ENCODE peak calls at places on chromosomes 3 and 15, in eight cellular contexts. G is erythroblast, O is A549, I is HepG2, S is breast epithelium, Y is lower leg skin, N is heart left ventricle, W is esophagus squamous epithelium. F is an unnamed sample.

GRCh38 chr15:70355275-70355795 is 257.6 kb upstream of the TLE3 start:
- DNase-seq in G (no peak), O (peak), I (no peak), S (no peak), Y (peak), N (no peak), W (no peak), F (no peak)

GRCh38 chr3:112818289-112818688 is 28.4 kb downstream of the CD200R1L start:
- DNase-seq in G (no peak), O (no peak), I (no peak), S (no peak), Y (no peak), N (no peak), W (no peak), F (no peak)

GRCh38 chr3:147301781-147302180 is 104.6 kb downstream of the ZIC4 start:
- DNase-seq in G (no peak), O (no peak), I (no peak), S (no peak), Y (no peak), N (no peak), W (no peak), F (no peak)

GRCh38 chr15:72033711-72034110 is 84.2 kb downstream of the MYO9A start:
- DNase-seq in G (no peak), O (no peak), I (no peak), S (no peak), Y (no peak), N (no peak), W (no peak), F (no peak)

GRCh38 chr3:42537350-42537749 is 34.9 kb downstream of the VIPR1 start:
- DNase-seq in G (no peak), O (no peak), I (no peak), S (no peak), Y (no peak), N (no peak), W (no peak), F (no peak)

GRCh38 chr3:42515391-42515916 is 13.0 kb downstream of the VIPR1 start:
- DNase-seq in G (no peak), O (no peak), I (no peak), S (peak), Y (peak), N (peak), W (no peak), F (no peak)

GRCh38 chr3:192835818-192836468 is 81.7 kb downstream of the MB21D2 start:
- DNase-seq in G (no peak), O (no peak), I (no peak), S (no peak), Y (no peak), N (peak), W (no peak), F (no peak)

GRCh38 chr15:90598053-90598577 is 68.4 kb downstream of the CRTC3 start:
- DNase-seq in G (peak), O (peak), I (peak), S (no peak), Y (peak), N (peak), W (peak), F (peak)

GRCh38 chr15:73884159-73884558 is 10.8 kb downstream of the TBC1D21 start:
- DNase-seq in G (no peak), O (no peak), I (no peak), S (no peak), Y (peak), N (no peak), W (no peak), F (no peak)

GRCh38 chr3:4138150-4138783 is 164.9 kb upstream of the SETMAR start:
- DNase-seq in G (no peak), O (no peak), I (peak), S (no peak), Y (no peak), N (no peak), W (no peak), F (no peak)
- TF ChIP-seq POLR2A in G (no peak), O (no peak), I (no peak), S (no peak), Y (no peak), N (no peak), W (no peak), F (no peak)

DNA sequence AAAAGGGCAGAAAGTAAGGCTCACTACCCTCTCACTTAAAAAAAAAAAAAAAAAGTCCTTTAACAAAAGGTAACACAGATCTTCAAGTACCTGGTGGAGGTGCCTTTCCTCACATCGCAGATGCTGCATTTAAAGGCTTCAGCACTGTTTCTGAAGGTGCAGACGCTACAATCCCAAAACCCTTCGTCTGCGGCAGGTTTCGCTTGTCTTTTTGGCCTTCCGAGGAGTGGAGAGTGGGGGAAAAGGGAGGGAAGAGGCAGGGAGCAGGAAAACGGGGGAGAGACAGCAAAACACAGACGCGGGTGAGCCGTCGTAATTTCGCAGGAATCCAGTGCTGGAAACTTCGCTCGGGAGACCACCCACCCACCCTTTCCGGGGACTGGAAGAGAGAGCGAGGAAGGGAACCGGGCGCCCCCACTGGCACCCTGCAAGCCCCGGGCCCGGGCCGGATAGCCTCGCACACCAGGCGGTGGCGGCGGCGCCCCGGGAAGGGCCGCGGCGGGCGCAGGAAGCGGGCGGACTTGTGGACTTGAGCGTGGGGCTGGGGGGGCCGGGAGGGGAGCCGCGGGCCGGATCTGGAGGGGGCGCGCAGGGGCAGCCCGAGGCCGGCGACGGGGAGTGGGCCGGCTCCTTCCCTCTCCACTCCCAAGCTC is 401.7 kb downstream of the SHQ1 start:
- DNase-seq in G (peak), O (no peak), I (no peak), S (peak), Y (peak), N (no peak), W (no peak), F (no peak)
- TF ChIP-seq POLR2A in G (no peak), O (no peak), I (no peak), S (no peak), Y (no peak), N (no peak), W (peak), F (peak)

DNA sequence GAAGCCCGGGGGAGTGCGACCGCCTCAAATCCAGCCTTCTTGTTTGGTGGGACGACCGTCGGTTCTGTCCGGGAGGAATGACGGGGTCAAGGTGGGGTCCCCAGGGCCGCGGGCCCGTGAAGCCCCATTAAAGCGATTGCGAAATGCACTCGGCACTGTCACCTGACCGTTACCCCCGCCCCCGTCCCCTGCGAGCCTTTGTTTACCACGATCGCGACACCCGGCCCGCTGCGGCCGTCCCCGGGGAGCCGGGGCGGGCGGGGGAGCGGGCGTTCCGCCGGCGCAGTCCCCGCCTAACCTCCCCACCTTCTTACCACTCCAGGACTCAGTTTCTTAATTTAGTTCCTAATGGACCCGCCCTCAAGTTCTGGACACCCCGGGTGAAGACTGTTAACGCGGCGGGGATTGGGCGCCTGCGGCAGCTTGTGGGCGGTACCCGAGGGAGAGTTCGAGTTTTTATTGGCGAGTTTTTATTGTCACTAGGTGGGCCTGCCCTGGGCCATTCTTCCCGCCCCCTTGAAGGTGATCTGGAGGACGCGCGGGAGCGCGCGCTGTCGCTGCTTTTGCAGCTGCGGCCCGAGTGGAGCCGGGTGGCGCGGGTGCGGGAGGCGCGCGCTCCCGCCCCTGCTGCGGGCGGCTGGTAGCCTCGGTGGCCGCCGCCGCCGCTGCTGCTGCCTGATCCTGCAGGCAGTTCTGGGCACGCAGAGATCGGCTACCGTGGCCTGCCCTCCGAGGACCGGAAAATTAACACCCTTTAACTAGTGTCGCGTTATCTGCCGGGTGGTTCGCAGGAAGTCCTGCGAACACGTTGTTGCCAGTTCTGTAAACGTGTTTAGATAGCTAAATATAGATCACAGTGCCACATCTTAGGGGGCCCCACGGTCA is 1.0 kb downstream of the KLHL24 start:
- DNase-seq in G (peak), O (peak), I (peak), S (peak), Y (peak), N (peak), W (peak), F (peak)
- TF ChIP-seq POLR2A in G (peak), O (peak), I (peak), S (peak), Y (no peak), N (peak), W (peak), F (peak)

GRCh38 chr15:59104912-59105732 is at the start of gene CCNB2:
- DNase-seq in G (peak), O (peak), I (peak), S (peak), Y (peak), N (peak), W (peak), F (peak)
- TF ChIP-seq POLR2A in G (peak), O (peak), I (peak), S (no peak), Y (no peak), N (no peak), W (peak), F (peak)

GRCh38 chr3:100411091-100411982 is 10.0 kb downstream of the LNP1 start:
- DNase-seq in G (no peak), O (no peak), I (peak), S (no peak), Y (no peak), N (no peak), W (no peak), F (no peak)
- TF ChIP-seq POLR2A in G (no peak), O (no peak), I (no peak), S (no peak), Y (no peak), N (no peak), W (no peak), F (no peak)

F was measured in GM12892.